ENCODE peak calls at places on chromosomes 11 and 22, in five cellular contexts. B is frontal cortex; I is activated CD8-positive, alpha-beta memory T cell treated with anti-CD3 and anti-CD28 coated beads, Interleukin-2, amount 50 U/mL, for 48 hours; A is CD4-positive, alpha-beta memory T cell; V is neural progenitor cell. R is an unnamed sample.

GRCh38 chr11:126764221-126764620 is 236.3 kb downstream of the KIRREL3 start:
- DNase-seq in B (no peak), I (no peak), A (no peak), V (no peak), R (no peak)

GRCh38 chr11:119396835-119397234 is 15.3 kb upstream of the USP2 start:
- DNase-seq in B (no peak), I (no peak), A (no peak), V (no peak), R (no peak)

GRCh38 chr11:83545494-83545893 is 259.3 kb upstream of the CCDC90B start:
- DNase-seq in B (no peak), I (no peak), A (no peak), V (peak; percentile 2), R (no peak)

GRCh38 chr22:35357883-35358621 is 22.8 kb upstream of the HMOX1 start:
- DNase-seq in B (no peak), I (no peak), A (no peak), V (no peak), R (no peak)

GRCh38 chr11:1341928-1342524 is 32.6 kb upstream of the TOLLIP start:
- DNase-seq in B (no peak), I (peak; percentile 15), A (no peak), V (no peak), R (peak; percentile 6)

GRCh38 chr22:35589071-35589735 is 27.9 kb downstream of the MB start:
- DNase-seq in B (no peak), I (no peak), A (no peak), V (no peak), R (peak; percentile 58)

GRCh38 chr11:106880121-106880520 is 138.2 kb downstream of the GUCY1A2 start:
- DNase-seq in B (no peak), I (no peak), A (no peak), V (peak; percentile 86), R (no peak)

GRCh38 chr22:27105142-27106025 is 448.0 kb downstream of the MIAT start:
- DNase-seq in B (no peak), I (no peak), A (no peak), V (no peak), R (peak; percentile 61)

GRCh38 chr11:118243993-118244762 is 8.0 kb downstream of the MPZL3 start:
- DNase-seq in B (no peak), I (no peak), A (no peak), V (no peak), R (no peak)

GRCh38 chr11:112834277-112834755 is 126.9 kb upstream of the NCAM1 start:
- DNase-seq in B (peak; percentile 5), I (no peak), A (no peak), V (no peak), R (peak; percentile 79)

GRCh38 chr11:62217191-62217748 is 8.8 kb downstream of the SCGB2A1 start:
- DNase-seq in B (no peak), I (no peak), A (no peak), V (peak; percentile 50), R (peak; percentile 19)

GRCh38 chr22:24325105-24325757 is 54.6 kb downstream of the SPECC1L start:
- DNase-seq in B (peak; percentile 41), I (no peak), A (peak; percentile 49), V (peak; percentile 48), R (peak; percentile 82)

GRCh38 chr22:37792494-37792893 is 15.2 kb upstream of the GCAT start:
- DNase-seq in B (no peak), I (no peak), A (no peak), V (no peak), R (no peak)

GRCh38 chr11:10524471-10524870 is 16.5 kb downstream of the RNF141 start:
- DNase-seq in B (no peak), I (no peak), A (no peak), V (no peak), R (no peak)